ENCODE peak calls at places on chromosomes 3 and 15, in six cellular contexts. Z is mesenchymal stem cell, C is neuronal stem cell, Q is IMR-90, T is H1, Y is mesendoderm. P is an unnamed sample. For H3K79me1, the result is how much of the 10 kb centered on the place peaks cover.

GRCh38 chr3:14480207-14481017 is 59.7 kb downstream of the GRIP2 start:
- DNase-seq in Z (peak), C (no peak), Q (peak), T (no peak), Y (peak), P (peak)

GRCh38 chr3:156395961-156396700 is 158.8 kb downstream of the SSR3 start:
- DNase-seq in Z (no peak), C (no peak), Q (no peak), T (no peak), Y (no peak), P (no peak)

GRCh38 chr3:71489315-71489761 is 94.2 kb downstream of the FOXP1 start:
- DNase-seq in Z (no peak), C (no peak), Q (no peak), T (no peak), Y (no peak), P (no peak)

GRCh38 chr3:186588619-186589018 is 18.1 kb downstream of the DNAJB11 start:
- DNase-seq in Z (no peak), C (no peak), Q (no peak), T (no peak), Y (no peak), P (peak)

GRCh38 chr3:192207661-192208060 is 519.7 kb downstream of the FGF12 start:
- DNase-seq in Z (no peak), C (no peak), Q (no peak), T (no peak), Y (no peak), P (no peak)

GRCh38 chr3:46812237-46812791 is 50.9 kb downstream of the MYL3 start:
- DNase-seq in Z (peak), C (peak), Q (peak), T (peak), Y (peak), P (peak)

GRCh38 chr15:67033521-67033920 is 31.9 kb upstream of the SMAD3 start:
- DNase-seq in Z (no peak), C (no peak), Q (no peak), T (peak), Y (no peak), P (no peak)

GRCh38 chr3:184334470-184335158 is 2.8 kb upstream of the FAM131A start:
- DNase-seq in Z (peak), C (no peak), Q (peak), T (no peak), Y (peak), P (peak)

GRCh38 chr3:15636028-15636709 is 34.6 kb downstream of the BTD start:
- DNase-seq in Z (peak), C (no peak), Q (peak), T (no peak), Y (no peak), P (peak)

GRCh38 chr3:35785540-35785939 is 146.2 kb downstream of the ARPP21 start:
- DNase-seq in Z (no peak), C (no peak), Q (no peak), T (no peak), Y (no peak), P (no peak)

GRCh38 chr3:20462226-20462625 is 276.2 kb upstream of the SGO1 start:
- DNase-seq in Z (no peak), C (no peak), Q (no peak), T (no peak), Y (no peak), P (no peak)

GRCh38 chr3:33273628-33274027 is 3.6 kb upstream of the FBXL2 start:
- DNase-seq in Z (no peak), C (no peak), Q (no peak), T (no peak), Y (no peak), P (no peak)

GRCh38 chr15:56757884-56758283 is 24.6 kb upstream of the ZNF280D start:
- DNase-seq in Z (no peak), C (no peak), Q (no peak), T (no peak), Y (no peak), P (no peak)

GRCh38 chr3:72334681-72335457 is 513.4 kb downstream of the SHQ1 start:
- DNase-seq in Z (peak), C (no peak), Q (no peak), T (no peak), Y (peak), P (no peak)

GRCh38 chr3:153959321-153959717 is 161.9 kb upstream of the ARHGEF26 start:
- DNase-seq in Z (no peak), C (no peak), Q (no peak), T (no peak), Y (no peak), P (no peak)

GRCh38 chr3:5349343-5349742 is 161.8 kb downstream of the EDEM1 start:
- DNase-seq in Z (no peak), C (no peak), Q (no peak), T (no peak), Y (peak), P (no peak)

GRCh38 chr3:5348229-5348628 is 160.7 kb downstream of the EDEM1 start:
- DNase-seq in Z (no peak), C (no peak), Q (no peak), T (no peak), Y (no peak), P (no peak)

GRCh38 chr3:5341610-5342009 is 154.1 kb downstream of the EDEM1 start:
- DNase-seq in Z (no peak), C (no peak), Q (no peak), T (no peak), Y (no peak), P (no peak)

GRCh38 chr3:5347486-5347885 is 160.0 kb downstream of the EDEM1 start:
- DNase-seq in Z (no peak), C (no peak), Q (no peak), T (no peak), Y (no peak), P (no peak)

GRCh38 chr3:5344707-5345106 is 157.2 kb downstream of the EDEM1 start:
- DNase-seq in Z (no peak), C (no peak), Q (no peak), T (no peak), Y (no peak), P (no peak)
- H3K4me3 ChIP-seq in Z (no peak), C (no peak), Q (no peak), T (no peak), Y (no peak), P (no peak)

GRCh38 chr3:12910356-12911099 is 69.2 kb upstream of the RPL32 start:
- DNase-seq in Z (no peak), C (no peak), Q (no peak), T (no peak), Y (no peak), P (no peak)

GRCh38 chr3:12908859-12909258 is 67.5 kb upstream of the RPL32 start:
- DNase-seq in Z (no peak), C (no peak), Q (no peak), T (no peak), Y (no peak), P (no peak)

GRCh38 chr3:12909710-12910109 is 68.3 kb upstream of the RPL32 start:
- DNase-seq in Z (no peak), C (no peak), Q (no peak), T (no peak), Y (no peak), P (no peak)

GRCh38 chr3:12914075-12914474 is 72.7 kb upstream of the RPL32 start:
- DNase-seq in Z (no peak), C (no peak), Q (no peak), T (no peak), Y (no peak), P (no peak)

GRCh38 chr3:12911881-12912415 is 70.6 kb upstream of the RPL32 start:
- DNase-seq in Z (no peak), C (no peak), Q (no peak), T (no peak), Y (no peak), P (no peak)
- H3K79me1 ChIP-seq in Z (under half), C (under half), Q (under half), T (under half), Y (under half), P (under half)

DNA sequence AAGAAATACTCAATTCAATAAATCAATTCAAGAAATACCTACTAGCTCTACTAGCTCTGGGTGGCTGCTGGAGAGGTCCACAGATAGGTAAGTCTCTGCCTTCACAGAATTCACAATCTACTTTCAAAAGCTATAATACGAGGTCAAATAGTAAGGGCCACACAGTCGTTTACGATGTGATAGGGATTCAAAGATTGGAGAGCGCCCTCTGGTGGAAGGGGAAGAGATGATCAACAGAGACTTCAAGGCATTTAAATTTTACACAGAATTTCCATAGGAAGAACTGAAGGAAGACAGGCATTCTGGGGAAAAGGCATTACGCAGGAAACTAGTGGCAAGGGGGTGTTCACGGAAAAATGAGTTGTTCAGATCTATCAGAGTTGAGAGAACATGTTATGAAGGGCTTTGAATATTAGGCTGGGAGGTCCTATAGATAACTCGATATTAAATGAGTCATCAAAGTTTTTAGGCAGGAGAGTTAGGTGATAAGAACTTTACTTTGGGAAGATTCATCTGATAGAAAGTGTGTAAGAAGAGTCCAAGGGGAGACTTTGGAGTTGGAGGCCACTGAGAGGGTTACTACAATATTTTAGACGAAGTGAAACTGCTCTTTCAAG is 128.8 kb downstream of the FRMD5 start:
- DNase-seq in Z (peak), C (peak), Q (peak), T (peak), Y (peak), P (peak)
- H2BK120ac ChIP-seq in Z (no peak), C (no peak), Q (peak), T (no peak), Y (no peak), P (no peak)

GRCh38 chr15:74128785-74129350 is 1.5 kb upstream of the ISLR2 start:
- DNase-seq in Z (no peak), C (no peak), Q (no peak), T (peak), Y (no peak), P (no peak)

GRCh38 chr15:74127954-74128784 is 2.2 kb upstream of the ISLR2 start:
- DNase-seq in Z (no peak), C (no peak), Q (no peak), T (peak), Y (no peak), P (no peak)

GRCh38 chr15:74129411-74130088 is 836 bp upstream of the ISLR2 start:
- DNase-seq in Z (no peak), C (no peak), Q (no peak), T (peak), Y (peak), P (no peak)

GRCh38 chr15:74130089-74130848 is at the start of gene ISLR2:
- DNase-seq in Z (no peak), C (no peak), Q (no peak), T (no peak), Y (no peak), P (no peak)

DNA sequence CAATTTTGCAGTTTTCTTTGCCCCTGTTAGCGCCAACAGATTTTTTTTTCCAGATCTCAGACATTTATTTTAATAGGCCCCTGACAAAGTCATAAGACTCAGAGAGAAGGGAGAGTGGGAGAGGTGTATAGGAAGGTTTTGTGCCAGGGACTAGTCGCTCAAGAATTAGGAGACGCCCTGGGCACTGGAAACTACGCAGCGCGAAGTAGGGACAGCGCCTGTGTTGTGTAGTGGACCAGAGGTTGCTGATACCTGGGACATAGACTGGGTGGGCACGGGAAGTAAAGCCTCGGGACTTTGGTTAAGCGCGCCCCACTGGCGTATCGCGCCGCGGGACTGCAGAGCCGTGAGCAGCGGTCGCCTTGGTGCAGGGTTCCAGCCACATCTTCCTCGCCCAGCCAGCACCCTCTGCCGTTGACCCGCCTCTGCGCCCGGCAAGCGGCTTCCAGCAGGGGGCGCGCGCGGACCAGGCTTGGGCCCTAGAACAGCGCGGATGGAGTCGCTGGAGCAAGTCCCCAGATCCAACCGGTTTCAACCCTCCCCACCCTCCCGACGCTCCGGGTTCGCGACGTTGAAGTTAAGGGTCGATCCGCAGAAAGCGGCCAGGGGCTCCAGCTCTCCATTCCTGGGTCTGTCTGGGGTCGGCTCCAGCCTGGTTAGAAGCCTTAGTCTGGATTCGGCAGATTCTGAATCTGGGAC is 3.0 kb upstream of the ISLR2 start:
- DNase-seq in Z (peak), C (peak), Q (peak), T (peak), Y (peak), P (peak)
- H3K4me3 ChIP-seq in Z (peak), C (peak), Q (peak), T (peak), Y (no peak), P (no peak)